ENCODE peak calls at places on chromosomes 4 and X, in four cellular contexts. One of them, this sample, is unnamed.

GRCh38 chr4:151035321-151035720 is 20.2 kb upstream of the LRBA start:
- DNase-seq in prostate gland: peak; percentile 38
- DNase-seq in GM04504: no peak
- DNase-seq in epithelial cell of proximal tubule: no peak
- DNase-seq in this sample: no peak

GRCh38 chrX:154719132-154719675 is 31.7 kb downstream of the GAB3 start:
- DNase-seq in GM04504: no peak
- DNase-seq in prostate gland: no peak
- DNase-seq in epithelial cell of proximal tubule: peak; percentile 67
- DNase-seq in this sample: no peak

GRCh38 chr4:159191989-159192388 is 89.1 kb downstream of the RAPGEF2 start:
- DNase-seq in epithelial cell of proximal tubule: peak; percentile 33
- DNase-seq in GM04504: peak; percentile 23
- DNase-seq in prostate gland: no peak
- DNase-seq in this sample: no peak

GRCh38 chr4:94603170-94603747 is 151.5 kb downstream of the PDLIM5 start:
- DNase-seq in prostate gland: no peak
- DNase-seq in GM04504: no peak
- DNase-seq in epithelial cell of proximal tubule: peak; percentile 1
- DNase-seq in this sample: no peak

GRCh38 chr4:19005211-19005610 is 983.7 kb upstream of the LCORL start:
- DNase-seq in epithelial cell of proximal tubule: no peak
- DNase-seq in prostate gland: no peak
- DNase-seq in GM04504: no peak
- DNase-seq in this sample: no peak

GRCh38 chr4:112923514-112923913 is 125.9 kb upstream of the ANK2 start:
- DNase-seq in epithelial cell of proximal tubule: no peak
- DNase-seq in prostate gland: no peak
- DNase-seq in GM04504: no peak
- DNase-seq in this sample: no peak

GRCh38 chr4:163111588-163111987 is 55.1 kb downstream of the NAF1 start:
- DNase-seq in epithelial cell of proximal tubule: no peak
- DNase-seq in GM04504: no peak
- DNase-seq in prostate gland: no peak
- DNase-seq in this sample: no peak

GRCh38 chr4:84401669-84402068 is 97.4 kb downstream of the NKX6-1 start:
- DNase-seq in prostate gland: no peak
- DNase-seq in GM04504: no peak
- DNase-seq in epithelial cell of proximal tubule: no peak
- DNase-seq in this sample: no peak

GRCh38 chrX:1700757-1701156 is 85.9 kb downstream of the ASMT start:
- DNase-seq in GM04504: no peak
- DNase-seq in epithelial cell of proximal tubule: no peak
- DNase-seq in prostate gland: no peak
- DNase-seq in this sample: no peak

GRCh38 chr4:40908297-40908696 is 158.5 kb downstream of the NSUN7 start:
- DNase-seq in epithelial cell of proximal tubule: no peak
- DNase-seq in prostate gland: no peak
- DNase-seq in GM04504: no peak
- DNase-seq in this sample: peak; percentile 21

GRCh38 chr4:110636677-110637407 is 14.0 kb upstream of the PITX2 start:
- DNase-seq in prostate gland: no peak
- DNase-seq in GM04504: peak; percentile 75
- DNase-seq in epithelial cell of proximal tubule: no peak
- DNase-seq in this sample: peak; percentile 72